ENCODE peak calls at places on chromosomes 1 and 21, in four cellular contexts. L is MM.1S, I is tibial artery, B is fibroblast of lung. E is an unnamed sample.

GRCh38 chr1:207459008-207459407 is 4.9 kb downstream of the CR2 start:
- DNase-seq in L (peak), I (no peak), B (no peak), E (no peak)

GRCh38 chr1:85339089-85339488 is 62.7 kb upstream of the BCL10 start:
- DNase-seq in L (no peak), I (no peak), B (peak), E (peak)

GRCh38 chr1:219427989-219428388 is 184.9 kb downstream of the ZC3H11B start:
- DNase-seq in L (no peak), I (no peak), B (peak), E (no peak)

GRCh38 chr1:47918257-47918867 is 78.8 kb downstream of the TRABD2B start:
- DNase-seq in L (no peak), I (no peak), B (no peak), E (no peak)

GRCh38 chr1:104028670-104029069 is 279.0 kb downstream of the AMY1C start:
- DNase-seq in L (peak), I (no peak), B (no peak), E (no peak)

GRCh38 chr1:35573198-35573775 is at the start of gene TFAP2E:
- DNase-seq in L (no peak), I (no peak), B (no peak), E (peak)

GRCh38 chr1:56125316-56125715 is 454.0 kb downstream of the PLPP3 start:
- DNase-seq in L (no peak), I (no peak), B (no peak), E (peak)

GRCh38 chr1:45820797-45821196 is 17.4 kb downstream of the MAST2 start:
- DNase-seq in L (no peak), I (no peak), B (no peak), E (no peak)

GRCh38 chr21:33685613-33686197 is 43.4 kb downstream of the ITSN1 start:
- DNase-seq in L (peak), I (no peak), B (peak), E (peak)

GRCh38 chr1:179311149-179311700 is 17.6 kb downstream of the SOAT1 start:
- DNase-seq in L (no peak), I (no peak), B (no peak), E (no peak)

GRCh38 chr1:19557609-19558051 is 72.3 kb upstream of the CAPZB start:
- DNase-seq in L (no peak), I (no peak), B (peak), E (peak)

GRCh38 chr21:34243562-34243961 is 120.2 kb upstream of the KCNE2 start:
- DNase-seq in L (peak), I (no peak), B (peak), E (peak)

GRCh38 chr1:63487336-63488065 is 35.5 kb downstream of the ITGB3BP start:
- DNase-seq in L (no peak), I (no peak), B (peak), E (peak)

GRCh38 chr1:20351911-20352675 is 61.4 kb downstream of the VWA5B1 start:
- DNase-seq in L (no peak), I (peak), B (no peak), E (no peak)

GRCh38 chr21:44380876-44381275 is 27.5 kb downstream of the TRPM2 start:
- DNase-seq in L (no peak), I (no peak), B (no peak), E (no peak)

GRCh38 chr1:169019419-169020058 is 87.0 kb upstream of the ATP1B1 start:
- DNase-seq in L (no peak), I (no peak), B (no peak), E (no peak)

GRCh38 chr1:56193656-56194055 is 385.7 kb downstream of the PLPP3 start:
- DNase-seq in L (no peak), I (no peak), B (no peak), E (no peak)

GRCh38 chr1:89966666-89967065 is 28.2 kb upstream of the ZNF326 start:
- DNase-seq in L (no peak), I (no peak), B (no peak), E (no peak)

GRCh38 chr1:48093696-48094518 is 96.7 kb upstream of the TRABD2B start:
- DNase-seq in L (peak), I (no peak), B (peak), E (peak)

DNA sequence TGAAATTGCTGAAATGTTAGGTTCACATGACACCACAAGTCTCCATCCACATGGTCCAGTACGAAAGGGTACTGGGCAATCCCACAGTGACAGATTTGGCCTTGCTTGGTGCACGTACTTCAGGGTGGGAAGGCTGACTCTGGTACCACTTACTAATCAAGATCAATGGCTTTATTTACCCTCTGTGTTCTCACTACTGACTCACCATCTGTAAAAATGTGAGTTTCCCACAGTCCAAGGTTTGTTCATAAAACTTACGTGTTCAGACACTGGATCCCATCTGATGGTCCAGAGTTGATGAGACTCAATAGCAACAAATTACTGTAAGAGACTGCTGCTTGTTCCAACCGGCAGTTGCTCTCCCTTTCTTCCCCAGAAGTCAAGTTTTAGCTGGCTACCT is 231.7 kb downstream of the LMX1A start:
- DNase-seq in L (no peak), I (no peak), B (no peak), E (no peak)
- TF ChIP-seq CTCF in L (no peak), I (no peak), B (no peak), E (no peak)

DNA sequence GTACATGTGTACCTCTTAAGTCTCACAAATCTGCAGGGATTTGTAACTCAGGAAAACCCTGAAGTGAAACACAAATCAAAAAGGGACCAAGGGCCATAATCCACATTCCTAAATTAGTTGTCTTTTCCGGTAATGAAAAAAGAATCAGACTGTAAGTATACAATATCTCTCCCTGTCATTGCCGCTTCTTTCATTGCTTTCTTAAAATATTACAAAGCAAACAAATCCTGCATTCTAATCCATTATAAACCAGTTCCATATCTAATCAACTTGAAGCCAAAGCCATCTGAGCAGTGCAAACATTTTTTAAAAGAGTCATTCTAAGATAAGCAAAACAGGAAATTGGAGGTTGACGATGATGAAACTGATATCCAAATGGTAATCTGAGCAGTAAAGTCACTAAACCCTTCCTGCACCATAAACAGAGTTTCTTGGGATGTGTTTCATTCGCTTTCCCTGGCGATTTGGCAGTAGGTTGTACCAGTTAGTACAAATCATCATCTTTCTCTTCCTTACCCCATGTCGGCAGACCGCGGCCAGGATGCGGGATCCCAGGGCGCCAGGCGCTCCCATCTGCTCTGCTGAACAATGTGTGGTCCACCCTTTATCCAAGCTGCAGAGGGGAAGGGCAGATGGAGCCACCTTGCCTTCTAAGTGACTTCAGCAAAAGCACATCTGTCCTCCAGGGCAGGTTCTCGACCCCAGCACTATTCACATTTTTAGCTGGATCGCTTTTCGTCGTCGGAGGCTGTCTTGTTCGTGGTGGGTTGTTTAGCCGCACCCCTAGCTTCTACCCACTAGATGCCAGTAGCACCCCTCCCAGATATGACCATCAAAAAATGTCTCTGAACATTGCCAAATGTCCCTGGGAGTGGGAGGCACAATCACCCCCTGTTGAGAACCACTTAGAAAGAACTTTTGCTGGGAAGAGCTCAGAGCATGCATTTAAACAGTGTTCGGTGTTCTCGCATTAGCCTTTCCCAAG is 58.4 kb upstream of the SIM2 start:
- DNase-seq in L (no peak), I (no peak), B (peak), E (no peak)
- TF ChIP-seq CTCF in L (no peak), I (no peak), B (no peak), E (no peak)

GRCh38 chr1:50620680-50621329 is 197.6 kb upstream of the DMRTA2 start:
- DNase-seq in L (peak), I (no peak), B (peak), E (peak)
- TF ChIP-seq CTCF in L (peak), I (no peak), B (peak), E (peak)

GRCh38 chr21:36888466-36888865 is 78.0 kb downstream of the HLCS start:
- DNase-seq in L (no peak), I (no peak), B (no peak), E (no peak)

GRCh38 chr21:36890086-36890485 is 76.4 kb downstream of the HLCS start:
- DNase-seq in L (no peak), I (no peak), B (peak), E (no peak)

GRCh38 chr21:36891123-36891522 is 75.3 kb downstream of the HLCS start:
- DNase-seq in L (no peak), I (no peak), B (no peak), E (no peak)

GRCh38 chr21:36889401-36889800 is 77.1 kb downstream of the HLCS start:
- DNase-seq in L (no peak), I (no peak), B (peak), E (no peak)

DNA sequence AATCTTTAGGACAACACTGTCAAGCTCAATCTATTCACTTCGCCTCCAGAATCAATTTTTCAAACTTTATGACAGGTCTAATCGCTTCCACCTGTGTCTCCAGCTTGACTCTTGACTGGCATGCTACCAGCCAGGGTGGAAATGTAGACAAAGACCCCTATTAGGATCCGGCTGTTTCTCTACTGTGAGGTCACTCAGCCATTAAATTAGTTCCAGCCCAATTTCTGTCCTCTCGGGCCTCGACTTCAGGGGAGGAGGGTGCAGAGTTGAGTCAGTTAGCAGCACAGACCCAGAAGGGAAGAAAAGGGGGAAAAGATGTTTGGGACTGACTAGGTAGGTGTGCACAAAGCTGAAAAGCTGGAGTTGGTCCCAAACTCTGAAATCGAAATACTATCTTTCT is 78.5 kb downstream of the HLCS start:
- DNase-seq in L (no peak), I (no peak), B (peak), E (no peak)
- TF ChIP-seq CTCF in L (no peak), I (no peak), B (no peak), E (no peak)

GRCh38 chr1:177568702-177569101 is 397.9 kb downstream of the BRINP2 start:
- DNase-seq in L (no peak), I (no peak), B (no peak), E (no peak)
- TF ChIP-seq CTCF in L (peak), I (no peak), B (no peak), E (no peak)

GRCh38 chr1:221742555-221743415 is 896 bp upstream of the DUSP10 start:
- DNase-seq in L (peak), I (peak), B (peak), E (peak)
- TF ChIP-seq CTCF in L (no peak), I (peak), B (peak), E (no peak)

DNA sequence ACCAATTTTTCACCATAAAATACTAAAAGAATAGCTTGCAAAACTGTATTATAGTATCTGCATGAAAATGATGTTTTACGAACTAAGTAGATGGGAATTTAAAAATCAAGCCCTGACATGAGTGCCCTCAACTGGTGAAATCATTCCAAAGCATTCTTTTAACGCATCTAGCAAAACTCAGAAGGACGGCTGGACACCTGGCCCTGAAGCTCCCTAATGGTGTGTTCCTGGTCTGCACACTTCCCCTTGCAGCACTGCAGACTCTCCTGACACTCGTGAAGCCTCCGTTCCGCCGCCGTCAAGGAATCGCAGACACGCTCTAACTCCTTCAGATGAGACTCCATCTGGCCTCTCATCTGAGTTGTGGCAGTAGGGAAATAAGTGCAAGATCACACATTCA is 39.9 kb downstream of the ODF2L start:
- DNase-seq in L (no peak), I (no peak), B (peak), E (peak)
- TF ChIP-seq CTCF in L (peak), I (no peak), B (peak), E (no peak)

GRCh38 chr1:37033355-37034291 is 692 bp downstream of the GRIK3 start:
- DNase-seq in L (no peak), I (no peak), B (no peak), E (no peak)

GRCh38 chr1:37031871-37032270 is 2.4 kb downstream of the GRIK3 start:
- DNase-seq in L (no peak), I (no peak), B (no peak), E (no peak)

GRCh38 chr1:37032660-37033354 is 1.5 kb downstream of the GRIK3 start:
- DNase-seq in L (no peak), I (no peak), B (no peak), E (no peak)

GRCh38 chr1:37031419-37031818 is 2.9 kb downstream of the GRIK3 start:
- DNase-seq in L (no peak), I (no peak), B (no peak), E (no peak)

GRCh38 chr1:37028981-37029617 is 5.2 kb downstream of the GRIK3 start:
- DNase-seq in L (no peak), I (no peak), B (no peak), E (no peak)
- TF ChIP-seq CTCF in L (no peak), I (no peak), B (no peak), E (no peak)

GRCh38 chr1:167076136-167076710 is 14.0 kb downstream of the GPA33 start:
- DNase-seq in L (no peak), I (no peak), B (no peak), E (no peak)

GRCh38 chr1:167068761-167069160 is 21.4 kb downstream of the GPA33 start:
- DNase-seq in L (no peak), I (no peak), B (no peak), E (no peak)

GRCh38 chr1:167066333-167067122 is 23.6 kb downstream of the GPA33 start:
- DNase-seq in L (peak), I (peak), B (no peak), E (peak)

GRCh38 chr1:167067904-167068303 is 22.3 kb downstream of the GPA33 start:
- DNase-seq in L (no peak), I (no peak), B (no peak), E (no peak)

DNA sequence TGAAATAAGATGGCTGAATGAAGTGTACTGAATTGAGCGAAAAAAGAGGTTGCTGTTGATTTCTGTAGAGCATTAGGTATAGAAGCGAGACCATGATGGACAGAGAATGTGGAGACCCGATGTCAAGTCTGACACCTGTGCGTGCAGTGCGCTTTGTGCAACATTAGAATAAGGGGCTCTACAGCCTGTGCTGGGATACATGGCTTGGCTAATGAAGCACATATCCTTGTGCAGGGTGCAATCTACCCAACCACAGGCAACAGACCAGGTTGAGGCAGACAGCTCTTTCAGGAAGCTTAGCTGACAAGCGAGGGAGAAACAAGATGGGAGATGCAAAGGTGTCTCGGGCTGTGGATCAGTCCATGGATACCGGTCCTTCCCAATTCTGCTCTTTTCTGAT is 18.9 kb downstream of the GPA33 start:
- DNase-seq in L (no peak), I (no peak), B (no peak), E (no peak)
- TF ChIP-seq CTCF in L (no peak), I (no peak), B (no peak), E (no peak)